ENCODE peak calls at places on chromosomes 1 and 21, in five cellular contexts. P is AG09309, V is lower lobe of right lung, R is foreskin fibroblast, S is kidney. U is an unnamed sample.
A peak's percentile ranks its signal among the peaks of the same experiment; 100 is the strongest.

GRCh38 chr1:229664133-229664689 is 38.2 kb downstream of the URB2 start:
- DNase-seq in P (no peak), V (no peak), S (no peak), R (no peak), U (no peak)

GRCh38 chr1:45512641-45513054 is 9.0 kb downstream of the PRDX1 start:
- DNase-seq in V (no peak), P (no peak), S (no peak), R (peak; percentile 65), U (peak; percentile 31)

GRCh38 chr1:178536844-178537371 is 24.0 kb downstream of the TEX35 start:
- DNase-seq in S (no peak), P (peak; percentile 97), R (peak; percentile 99), V (no peak), U (peak; percentile 43)

GRCh38 chr1:31798433-31799195 is 17.2 kb downstream of the SPOCD1 start:
- DNase-seq in R (peak; percentile 94), P (peak; percentile 71), V (peak; percentile 69), S (peak; percentile 70), U (no peak)

GRCh38 chr21:16117331-16117730 is 387.5 kb downstream of the USP25 start:
- DNase-seq in S (no peak), P (no peak), R (no peak), V (no peak), U (no peak)

GRCh38 chr1:109801791-109802135 is 38.0 kb upstream of the EPS8L3 start:
- DNase-seq in V (no peak), S (no peak), R (no peak), P (no peak), U (no peak)

GRCh38 chr1:16924919-16925477 is 3.3 kb downstream of the CROCC start:
- DNase-seq in R (no peak), S (peak; percentile 70), V (peak; percentile 29), P (no peak), U (no peak)

GRCh38 chr1:30334767-30335166 is 388.6 kb downstream of the MATN1 start:
- DNase-seq in S (no peak), R (no peak), V (no peak), P (no peak), U (no peak)

GRCh38 chr1:217494767-217495166 is 136.1 kb downstream of the GPATCH2 start:
- DNase-seq in R (no peak), P (no peak), S (no peak), V (no peak), U (no peak)

GRCh38 chr1:19678493-19678892 is 13.8 kb downstream of the HTR6 start:
- DNase-seq in V (no peak), S (no peak), R (no peak), P (no peak), U (no peak)

GRCh38 chr1:16075337-16076002 is 2.0 kb upstream of the FAM131C start:
- DNase-seq in S (no peak), P (peak; percentile 17), R (peak; percentile 53), V (no peak), U (no peak)

GRCh38 chr1:9438431-9439073 is 100.7 kb upstream of the SLC25A33 start:
- DNase-seq in P (peak; percentile 48), V (no peak), R (peak; percentile 12), S (peak; percentile 87), U (peak; percentile 99)

GRCh38 chr1:236289492-236290131 is 7.9 kb upstream of the ERO1B start:
- DNase-seq in P (no peak), R (no peak), V (no peak), S (no peak), U (no peak)

GRCh38 chr1:50505427-50505826 is 82.2 kb upstream of the DMRTA2 start:
- DNase-seq in P (no peak), R (no peak), S (no peak), V (no peak), U (no peak)

GRCh38 chr1:110211503-110212164 is 1.5 kb downstream of the KCNC4 start:
- DNase-seq in P (no peak), R (no peak), V (peak; percentile 58), S (no peak), U (no peak)

GRCh38 chr1:70992521-70992920 is 55.1 kb downstream of the PTGER3 start:
- DNase-seq in V (no peak), S (no peak), P (no peak), R (no peak), U (peak; percentile 2)

GRCh38 chr1:21508580-21509350 is 458 bp upstream of the ALPL start:
- DNase-seq in V (peak; percentile 88), P (no peak), R (peak; percentile 17), S (peak; percentile 87), U (no peak)

GRCh38 chr1:245298781-245299180 is 144.0 kb downstream of the KIF26B start:
- DNase-seq in P (peak; percentile 55), V (no peak), S (no peak), R (peak; percentile 32), U (peak; percentile 93)
- H3K4me3 ChIP-seq in P (no peak overlapping the region), V (no peak overlapping the region), S (peak overlapping the region; percentile 11), R (no peak overlapping the region), U (peak overlapping the region; percentile 22)

GRCh38 chr1:197918815-197919522 is 1.8 kb downstream of the LHX9 start:
- DNase-seq in R (no peak), P (no peak), S (no peak), V (no peak), U (no peak)
- H3K4me3 ChIP-seq in R (peak overlapping the region; percentile 53), P (peak overlapping the region; percentile 92), S (no peak overlapping the region), V (peak overlapping the region; percentile 48), U (no peak overlapping the region)

GRCh38 chr1:176540428-176540827 is 77.5 kb downstream of the PAPPA2 start:
- DNase-seq in V (no peak), S (no peak), R (no peak), P (no peak), U (no peak)
- H3K4me3 ChIP-seq in V (no peak overlapping the region), S (no peak overlapping the region), R (no peak overlapping the region), P (no peak overlapping the region), U (no peak overlapping the region)

DNA sequence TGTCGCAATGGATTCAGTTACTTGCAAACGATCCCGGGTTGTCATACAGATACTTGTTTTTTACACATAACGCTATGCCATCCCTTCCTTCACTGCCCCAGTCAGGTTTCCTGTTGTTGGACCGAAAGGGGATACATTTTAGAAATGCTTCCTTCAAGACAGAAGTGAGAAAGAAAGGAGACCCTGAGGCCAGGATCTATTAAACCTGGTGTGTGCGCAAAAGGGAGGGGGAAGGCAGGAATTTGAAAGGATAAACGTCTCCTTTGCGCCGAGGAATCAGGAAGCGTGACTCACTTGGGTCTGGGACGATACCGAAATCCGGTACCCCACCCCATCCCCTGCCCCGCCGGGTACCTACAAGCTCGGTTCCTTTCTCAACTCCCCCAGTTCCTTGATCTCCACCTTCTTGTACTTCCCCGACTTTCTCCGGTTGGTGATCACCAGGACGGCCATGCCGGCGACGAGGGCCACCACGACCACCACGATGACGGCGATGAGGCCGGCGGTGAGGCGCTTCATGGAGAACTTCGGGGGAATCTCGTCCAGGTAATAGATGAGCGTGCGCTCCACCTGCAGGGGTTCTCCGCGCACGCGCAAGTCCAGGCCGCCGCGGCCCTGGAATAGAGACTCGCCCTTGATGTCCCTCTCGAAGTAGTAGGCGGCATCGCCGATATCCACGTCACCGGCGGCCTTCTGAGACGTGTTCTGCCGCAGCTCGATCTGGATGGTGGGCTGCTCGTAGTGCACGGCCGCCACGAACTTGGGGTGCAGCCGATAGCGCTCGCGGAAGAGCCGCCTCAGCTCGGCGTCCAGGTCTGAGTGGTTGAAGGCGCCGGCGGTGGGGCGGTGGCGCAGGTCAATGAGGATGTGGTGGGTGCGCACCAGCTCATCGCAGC is 973 bp downstream of the TACSTD2 start:
- DNase-seq in R (no peak), S (peak; percentile 78), P (no peak), V (peak; percentile 82), U (no peak)
- H3K4me3 ChIP-seq in R (peak overlapping the region; percentile 35), S (peak overlapping the region; percentile 42), P (no peak overlapping the region), V (peak overlapping the region; percentile 55), U (peak overlapping the region; percentile 60)

DNA sequence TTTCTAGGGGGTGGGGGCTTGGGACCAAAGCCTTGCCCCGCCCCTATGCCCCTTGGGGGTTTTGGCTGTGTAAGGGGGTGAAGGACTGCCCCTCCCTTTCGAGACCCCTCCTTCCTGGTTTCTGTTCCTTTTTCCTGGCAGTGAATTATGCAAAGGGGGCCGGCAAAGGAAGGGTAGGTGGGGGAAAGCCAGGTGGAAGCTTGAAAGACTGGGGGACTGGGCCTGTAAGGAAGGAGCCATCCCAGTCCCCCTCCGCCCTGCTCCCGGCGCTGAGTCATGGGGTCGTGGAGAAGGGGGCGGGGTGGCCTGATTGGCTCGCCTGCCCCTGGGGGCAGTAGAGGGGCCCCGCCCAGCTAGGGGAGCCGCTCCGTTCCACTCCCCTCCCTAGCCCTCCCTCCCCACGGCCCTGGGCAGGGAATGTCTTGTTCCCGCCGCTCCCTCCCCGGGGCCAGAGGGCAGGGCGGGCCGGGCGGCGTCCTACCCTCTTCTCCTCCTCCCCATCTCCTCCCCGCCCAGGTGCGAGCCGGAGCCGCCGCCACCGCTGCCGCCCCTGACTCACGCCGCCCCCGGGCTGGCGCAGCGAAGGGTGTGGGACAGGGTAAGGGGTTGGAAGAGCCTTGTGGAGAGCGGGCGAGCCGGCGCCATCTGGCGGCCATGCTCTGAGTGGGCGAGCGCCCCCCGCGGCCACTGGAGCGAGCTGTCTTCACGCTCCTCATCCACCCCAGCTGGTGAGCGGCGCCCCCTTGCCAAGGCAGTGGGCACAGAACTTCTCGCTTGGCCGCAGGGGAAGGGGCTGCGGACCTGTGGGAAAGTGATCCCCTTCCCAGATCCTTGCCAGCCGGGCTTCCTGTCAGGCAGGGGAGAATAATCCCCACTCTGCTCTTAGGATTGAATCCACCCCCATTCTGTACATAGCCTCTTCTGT is 14.7 kb downstream of the ZBTB7B start:
- DNase-seq in R (peak; percentile 88), S (peak; percentile 98), V (peak; percentile 92), P (peak; percentile 35), U (no peak)
- H3K4me3 ChIP-seq in R (peak overlapping the region; percentile 32), S (peak overlapping the region; percentile 37), V (peak overlapping the region; percentile 52), P (peak overlapping the region; percentile 26), U (peak overlapping the region; percentile 13)